ENCODE peak calls at places on chromosomes 3 and 15, in nine cellular contexts. V, P, U, K, O, Y, L, T and G are unnamed samples.

GRCh38 chr3:130896101-130896500 is 2.2 kb downstream of the ATP2C1 start:
- DNase-seq in V (no peak), P (no peak), U (peak), K (peak), O (no peak), Y (no peak), L (no peak), T (no peak), G (no peak)

GRCh38 chr3:23949784-23950183 is 4.7 kb downstream of the NR1D2 start:
- DNase-seq in V (no peak), P (no peak), U (no peak), K (peak), O (no peak), Y (no peak), L (no peak), T (no peak), G (no peak)

GRCh38 chr3:58093573-58094195 is 85.5 kb downstream of the FLNB start:
- DNase-seq in V (no peak), P (no peak), U (no peak), K (peak), O (no peak), Y (peak), L (peak), T (no peak), G (no peak)

GRCh38 chr15:75531041-75531450 is 48.1 kb downstream of the PTPN9 start:
- DNase-seq in V (no peak), P (no peak), U (no peak), K (peak), O (no peak), Y (peak), L (peak), T (no peak), G (peak)

GRCh38 chr15:96974761-96975160 is 644.3 kb downstream of the NR2F2 start:
- DNase-seq in V (no peak), P (no peak), U (no peak), K (peak), O (no peak), Y (no peak), L (peak), T (no peak), G (no peak)

GRCh38 chr3:144031938-144032337 is 60.3 kb downstream of the DIPK2A start:
- DNase-seq in V (no peak), P (no peak), U (no peak), K (peak), O (no peak), Y (peak), L (peak), T (no peak), G (no peak)

GRCh38 chr15:75483961-75484360 is 32.5 kb upstream of the SIN3A start:
- DNase-seq in V (no peak), P (no peak), U (no peak), K (no peak), O (no peak), Y (no peak), L (no peak), T (no peak), G (no peak)

GRCh38 chr3:139198929-139199328 is 144.9 kb upstream of the MRPS22 start:
- DNase-seq in V (no peak), P (no peak), U (no peak), K (peak), O (no peak), Y (no peak), L (no peak), T (no peak), G (no peak)

GRCh38 chr15:40069178-40070165 is 30.5 kb upstream of the SRP14 start:
- DNase-seq in V (no peak), P (no peak), U (no peak), K (peak), O (no peak), Y (peak), L (no peak), T (no peak), G (peak)

GRCh38 chr3:194570184-194570583 is 63.0 kb downstream of the TMEM44 start:
- DNase-seq in V (no peak), P (no peak), U (no peak), K (no peak), O (no peak), Y (no peak), L (no peak), T (no peak), G (no peak)

GRCh38 chr3:145015243-145015642 is 1043.6 kb downstream of the DIPK2A start:
- DNase-seq in V (no peak), P (no peak), U (no peak), K (peak), O (no peak), Y (no peak), L (peak), T (no peak), G (no peak)

GRCh38 chr15:79515628-79516027 is 83.5 kb downstream of the MINAR1 start:
- DNase-seq in V (no peak), P (no peak), U (no peak), K (no peak), O (no peak), Y (no peak), L (no peak), T (no peak), G (no peak)

GRCh38 chr15:84721381-84721780 is 5.4 kb upstream of the SEC11A start:
- DNase-seq in V (no peak), P (no peak), U (no peak), K (no peak), O (peak), Y (no peak), L (no peak), T (no peak), G (no peak)

GRCh38 chr15:52134502-52135144 is 22.0 kb upstream of the BCL2L10 start:
- DNase-seq in V (no peak), P (no peak), U (no peak), K (no peak), O (no peak), Y (no peak), L (no peak), T (no peak), G (no peak)

GRCh38 chr3:125146601-125147490 is 65.7 kb downstream of the SLC12A8 start:
- DNase-seq in V (no peak), P (no peak), U (no peak), K (no peak), O (no peak), Y (no peak), L (no peak), T (no peak), G (no peak)

GRCh38 chr3:43442872-43443395 is 156.6 kb downstream of the SNRK start:
- DNase-seq in V (no peak), P (no peak), U (no peak), K (no peak), O (no peak), Y (no peak), L (no peak), T (no peak), G (no peak)

GRCh38 chr3:63934041-63934440 is 21.9 kb upstream of the SCAANT1 start:
- DNase-seq in V (no peak), P (no peak), U (no peak), K (peak), O (no peak), Y (no peak), L (peak), T (no peak), G (no peak)

GRCh38 chr3:7977245-7978103 is 524.1 kb upstream of the LMCD1 start:
- DNase-seq in V (no peak), P (no peak), U (no peak), K (peak), O (no peak), Y (no peak), L (peak), T (no peak), G (no peak)

GRCh38 chr3:56314842-56315241 is 153.4 kb downstream of the ERC2 start:
- DNase-seq in V (no peak), P (no peak), U (no peak), K (peak), O (no peak), Y (no peak), L (peak), T (no peak), G (no peak)

GRCh38 chr3:29513236-29513635 is 232.4 kb downstream of the RBMS3 start:
- DNase-seq in V (no peak), P (no peak), U (no peak), K (peak), O (no peak), Y (peak), L (no peak), T (no peak), G (no peak)

GRCh38 chr3:48077835-48078234 is 61.6 kb upstream of the MAP4 start:
- DNase-seq in V (no peak), P (no peak), U (no peak), K (peak), O (no peak), Y (no peak), L (peak), T (no peak), G (no peak)

GRCh38 chr3:66481071-66482001 is 19.5 kb downstream of the LRIG1 start:
- DNase-seq in V (no peak), P (no peak), U (no peak), K (peak), O (peak), Y (no peak), L (no peak), T (no peak), G (no peak)

GRCh38 chr3:77256584-77257488 is 216.9 kb downstream of the ROBO2 start:
- DNase-seq in V (no peak), P (no peak), U (no peak), K (no peak), O (no peak), Y (no peak), L (no peak), T (no peak), G (no peak)

GRCh38 chr3:62373215-62373614 is at the start of gene FEZF2:
- DNase-seq in V (no peak), P (no peak), U (no peak), K (no peak), O (no peak), Y (no peak), L (no peak), T (no peak), G (no peak)

GRCh38 chr3:10328460-10329071 is 7.7 kb upstream of the SEC13 start:
- DNase-seq in V (no peak), P (no peak), U (no peak), K (no peak), O (no peak), Y (no peak), L (no peak), T (no peak), G (no peak)

GRCh38 chr3:37751967-37752660 is 109.6 kb upstream of the CTDSPL start:
- DNase-seq in V (no peak), P (no peak), U (no peak), K (no peak), O (no peak), Y (no peak), L (no peak), T (no peak), G (no peak)

GRCh38 chr3:73681610-73682009 is 56.9 kb upstream of the PDZRN3 start:
- DNase-seq in V (no peak), P (no peak), U (no peak), K (no peak), O (no peak), Y (no peak), L (peak), T (no peak), G (no peak)

GRCh38 chr15:47870956-47871625 is 153.8 kb downstream of the SEMA6D start:
- DNase-seq in V (no peak), P (no peak), U (no peak), K (peak), O (no peak), Y (no peak), L (peak), T (no peak), G (no peak)

GRCh38 chr3:57079221-57079831 is 18.9 kb downstream of the SPATA12 start:
- DNase-seq in V (peak), P (no peak), U (peak), K (peak), O (no peak), Y (no peak), L (no peak), T (peak), G (peak)

GRCh38 chr3:79410136-79410535 is 357.7 kb downstream of the ROBO1 start:
- DNase-seq in V (no peak), P (no peak), U (no peak), K (no peak), O (no peak), Y (no peak), L (no peak), T (no peak), G (no peak)

GRCh38 chr3:195150194-195151118 is 120.5 kb downstream of the XXYLT1 start:
- DNase-seq in V (no peak), P (no peak), U (no peak), K (peak), O (peak), Y (peak), L (peak), T (no peak), G (no peak)

GRCh38 chr3:120461416-120461815 is 10.6 kb upstream of the FSTL1 start:
- DNase-seq in V (no peak), P (no peak), U (no peak), K (peak), O (no peak), Y (no peak), L (peak), T (no peak), G (no peak)

GRCh38 chr3:194203482-194204035 is 67.6 kb downstream of the HES1 start:
- DNase-seq in V (no peak), P (no peak), U (no peak), K (no peak), O (peak), Y (no peak), L (no peak), T (no peak), G (no peak)

GRCh38 chr3:184016169-184016570 is 1.5 kb downstream of the ABCC5 start:
- DNase-seq in V (no peak), P (no peak), U (no peak), K (no peak), O (no peak), Y (no peak), L (no peak), T (no peak), G (no peak)

GRCh38 chr15:97316362-97316761 is 644.1 kb upstream of the ARRDC4 start:
- DNase-seq in V (no peak), P (no peak), U (no peak), K (no peak), O (no peak), Y (no peak), L (no peak), T (no peak), G (no peak)

GRCh38 chr3:69767571-69767970 is 28.3 kb downstream of the MITF start:
- DNase-seq in V (no peak), P (no peak), U (no peak), K (no peak), O (no peak), Y (peak), L (no peak), T (no peak), G (peak)

GRCh38 chr15:75107905-75108838 is 84.8 kb downstream of the PPCDC start:
- DNase-seq in V (peak), P (no peak), U (peak), K (peak), O (peak), Y (no peak), L (peak), T (peak), G (no peak)

GRCh38 chr3:40623567-40623966 is 98.8 kb downstream of the ZNF621 start:
- DNase-seq in V (no peak), P (no peak), U (peak), K (peak), O (peak), Y (no peak), L (peak), T (no peak), G (no peak)

GRCh38 chr15:62477929-62478328 is 312.8 kb upstream of the C2CD4B start:
- DNase-seq in V (no peak), P (no peak), U (no peak), K (no peak), O (no peak), Y (no peak), L (no peak), T (no peak), G (no peak)